ENCODE peak calls at places on chromosomes 11 and 22, in eight cellular contexts. E, O, F, D, Y, K, V and H are unnamed samples.

GRCh38 chr11:33531743-33532181 is 168.9 kb downstream of the C11orf91 start:
- DNase-seq in O (no peak), K (no peak), D (peak; percentile 92), V (no peak), F (no peak), Y (peak; percentile 91), E (peak; percentile 84), H (peak; percentile 91)

GRCh38 chr22:33883961-33884808 is 36.1 kb downstream of the LARGE1 start:
- DNase-seq in K (no peak), Y (no peak), F (no peak), E (no peak), V (no peak), O (no peak), D (no peak), H (peak; percentile 0)

GRCh38 chr11:103317118-103317517 is 207.9 kb downstream of the DYNC2H1 start:
- DNase-seq in Y (peak; percentile 14), O (no peak), V (no peak), D (peak; percentile 31), K (no peak), F (no peak), E (no peak), H (no peak)

GRCh38 chr22:21449531-21450319 is 17.5 kb upstream of the TMEM191C start:
- DNase-seq in Y (no peak), E (no peak), F (no peak), O (no peak), K (no peak), D (no peak), V (no peak), H (no peak)

GRCh38 chr11:118004543-118005223 is 18.5 kb downstream of the IL10RA start:
- DNase-seq in E (no peak), Y (no peak), K (no peak), V (no peak), O (no peak), D (no peak), F (no peak), H (no peak)

GRCh38 chr22:20027966-20028854 is 7.3 kb downstream of the TANGO2 start:
- DNase-seq in F (no peak), E (peak; percentile 28), K (no peak), D (peak; percentile 17), V (peak; percentile 16), O (no peak), Y (no peak), H (peak; percentile 13)

GRCh38 chr11:63682045-63682915 is 980 bp downstream of the RTN3 start:
- DNase-seq in K (peak; percentile 24), F (no peak), E (no peak), Y (peak; percentile 42), V (peak; percentile 65), O (no peak), D (peak; percentile 45), H (peak; percentile 27)

GRCh38 chr22:36136988-36137387 is 23.6 kb downstream of the APOL3 start:
- DNase-seq in E (peak; percentile 59), K (no peak), F (no peak), Y (no peak), D (peak; percentile 54), V (no peak), O (no peak), H (peak; percentile 16)